ENCODE peak calls at places on chromosomes 2 and 18, in six cellular contexts. I is DMS 273 treated with DMSO at 0.1 percent for 48 hours, H is activated B cell treated with CpG ODN at 0.5 μM for 24 hours, K is frontal cortex, D is tibial nerve, T is fibroblast of gingiva. Q is an unnamed sample.

GRCh38 chr18:44732604-44733003 is 51.9 kb downstream of the SETBP1 start:
- DNase-seq in I (no peak), H (no peak), K (no peak), D (no peak), T (no peak), Q (no peak)

GRCh38 chr2:55952415-55952814 is 28.8 kb upstream of the EFEMP1 start:
- DNase-seq in I (no peak), H (no peak), K (no peak), D (no peak), T (no peak), Q (no peak)

GRCh38 chr18:48539406-48540328 is 836 bp downstream of the CTIF start:
- DNase-seq in I (no peak), H (peak), K (peak), D (peak), T (peak), Q (no peak)

GRCh38 chr2:109545828-109546713 is 67.7 kb downstream of the SEPTIN10 start:
- DNase-seq in I (peak), H (peak), K (peak), D (peak), T (peak), Q (peak)

GRCh38 chr2:231360881-231361294 is 34.6 kb upstream of the B3GNT7 start:
- DNase-seq in I (no peak), H (no peak), K (no peak), D (no peak), T (no peak), Q (no peak)

GRCh38 chr2:238169021-238169707 is 10.4 kb downstream of the ERFE start:
- DNase-seq in I (no peak), H (no peak), K (no peak), D (peak), T (peak), Q (no peak)

GRCh38 chr2:42566006-42566405 is 2.4 kb upstream of the MTA3 start:
- DNase-seq in I (no peak), H (no peak), K (no peak), D (no peak), T (no peak), Q (no peak)

GRCh38 chr2:65277791-65278449 is 50.3 kb downstream of the ACTR2 start:
- DNase-seq in I (no peak), H (no peak), K (no peak), D (no peak), T (no peak), Q (no peak)

GRCh38 chr2:66236816-66237469 is 198.0 kb upstream of the MEIS1 start:
- DNase-seq in I (no peak), H (no peak), K (no peak), D (no peak), T (no peak), Q (no peak)

Q was measured in central memory CD8-positive, alpha-beta T cell.